ENCODE peak calls at places on chromosomes 4 and X, in four cellular contexts. N, I, H and C are unnamed samples.

GRCh38 chr4:1011022-1011694 is at the start of gene FGFRL1:
- DNase-seq in N (peak), H (peak), I (peak), C (peak)

GRCh38 chrX:53268173-53268572 is 13.2 kb downstream of the IQSEC2 start:
- DNase-seq in N (no peak), H (no peak), I (no peak), C (no peak)

GRCh38 chr4:151098191-151098590 is 1.2 kb upstream of the RPS3A start:
- DNase-seq in H (no peak), I (peak), N (no peak), C (no peak)

GRCh38 chr4:54540931-54541330 is 116.8 kb upstream of the KIT start:
- DNase-seq in I (no peak), N (no peak), H (no peak), C (no peak)

GRCh38 chr4:21948347-21949072 is at the start of gene KCNIP4:
- DNase-seq in H (no peak), N (no peak), I (no peak), C (peak)

GRCh38 chr4:83247415-83248357 is 36.9 kb downstream of the COQ2 start:
- DNase-seq in N (no peak), H (no peak), I (no peak), C (no peak)

GRCh38 chr4:163544407-163545038 is 50.0 kb downstream of the TMA16 start:
- DNase-seq in H (peak), I (peak), N (peak), C (peak)

GRCh38 chrX:20595928-20596550 is 329.3 kb upstream of the RPS6KA3 start:
- DNase-seq in H (no peak), I (no peak), N (no peak), C (no peak)

GRCh38 chrX:30713061-30713525 is 59.9 kb downstream of the GK start:
- DNase-seq in I (peak), H (peak), N (peak), C (no peak)